ENCODE peak calls at places on chromosome 16, in five cellular contexts. Y, O, V, M and L are unnamed samples.

GRCh38 chr16:85431431-85432124 is 181.5 kb upstream of the GSE1 start:
- DNase-seq in M (no peak), Y (no peak), O (no peak), V (no peak), L (no peak)

GRCh38 chr16:9159839-9160550 is 68.6 kb downstream of the HAPSTR1 start:
- DNase-seq in V (peak; percentile 86), M (no peak), O (no peak), Y (no peak), L (peak; percentile 32)

GRCh38 chr16:13634253-13634652 is 285.7 kb upstream of the ERCC4 start:
- DNase-seq in V (no peak), Y (no peak), O (no peak), M (no peak), L (no peak)

GRCh38 chr16:29770250-29770929 is 7.7 kb upstream of the ZG16 start:
- DNase-seq in M (no peak), O (no peak), V (no peak), Y (no peak), L (no peak)

GRCh38 chr16:66408181-66409048 is 18.7 kb upstream of the BEAN1 start:
- DNase-seq in V (peak; percentile 55), M (peak; percentile 56), O (no peak), Y (no peak), L (no peak)

GRCh38 chr16:70391881-70392481 is 45.3 kb downstream of the DDX19A start:
- DNase-seq in V (no peak), M (no peak), Y (peak; percentile 31), O (no peak), L (no peak)

GRCh38 chr16:88378836-88379693 is 3.7 kb upstream of the ZNF469 start:
- DNase-seq in O (no peak), Y (no peak), M (no peak), V (no peak), L (no peak)

GRCh38 chr16:29899516-29900101 is at the start of gene SEZ6L2:
- DNase-seq in V (peak; percentile 99), M (no peak), O (no peak), Y (peak; percentile 81), L (no peak)

GRCh38 chr16:67936876-67937605 is 391 bp upstream of the PSMB10 start:
- DNase-seq in M (peak; percentile 90), Y (no peak), O (peak; percentile 57), V (peak; percentile 57), L (peak; percentile 85)

GRCh38 chr16:8370374-8371015 is 219.8 kb downstream of the TMEM114 start:
- DNase-seq in V (peak; percentile 62), M (no peak), Y (no peak), O (no peak), L (no peak)

GRCh38 chr16:17483266-17483864 is 12.6 kb upstream of the XYLT1 start:
- DNase-seq in V (no peak), O (no peak), Y (no peak), M (no peak), L (no peak)

GRCh38 chr16:55539049-55539448 is 27.4 kb upstream of the CAPNS2 start:
- DNase-seq in V (no peak), O (no peak), M (no peak), Y (no peak), L (no peak)

GRCh38 chr16:13883881-13884280 is 36.1 kb upstream of the ERCC4 start:
- DNase-seq in O (no peak), M (no peak), V (no peak), Y (no peak), L (no peak)

GRCh38 chr16:84941916-84942315 is 69.4 kb downstream of the ZDHHC7 start:
- DNase-seq in O (no peak), Y (no peak), V (peak; percentile 45), M (no peak), L (no peak)

DNA sequence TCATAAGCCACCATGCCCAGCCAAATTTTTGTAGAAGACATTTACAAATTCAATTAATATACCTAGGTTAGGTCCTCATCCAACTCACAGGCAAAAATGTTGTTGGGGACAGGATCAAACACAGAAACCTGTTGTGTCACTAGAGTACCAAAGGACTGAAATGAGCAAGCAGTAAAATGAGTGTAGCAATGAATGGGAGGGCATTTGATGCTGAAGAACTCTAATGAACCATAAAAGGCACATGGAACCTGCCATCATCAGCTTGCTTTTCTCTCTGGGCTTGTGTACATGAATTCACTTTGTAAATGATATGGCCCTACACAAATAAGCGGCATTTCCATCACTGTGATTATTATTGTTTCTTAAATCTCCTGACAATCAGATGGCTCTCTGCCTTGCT is 17.8 kb downstream of the USP31 start:
- DNase-seq in V (no peak), M (no peak), O (no peak), Y (no peak), L (no peak)
- H3K4me3 ChIP-seq in V (no peak overlapping the region), M (no peak overlapping the region), O (no peak overlapping the region), Y (no peak overlapping the region), L (no peak overlapping the region)

GRCh38 chr16:18782697-18783429 is 7.3 kb downstream of the RPS15A start:
- DNase-seq in Y (no peak), O (no peak), V (no peak), M (peak; percentile 49), L (no peak)
- H3K4me3 ChIP-seq in Y (no peak overlapping the region), O (no peak overlapping the region), V (no peak overlapping the region), M (no peak overlapping the region), L (peak overlapping the region; percentile 2)

GRCh38 chr16:30904114-30904780 is 7.8 kb downstream of the CTF1 start:
- DNase-seq in O (no peak), Y (no peak), M (no peak), V (no peak), L (no peak)
- H3K4me3 ChIP-seq in O (no peak overlapping the region), Y (no peak overlapping the region), M (no peak overlapping the region), V (no peak overlapping the region), L (no peak overlapping the region)

DNA sequence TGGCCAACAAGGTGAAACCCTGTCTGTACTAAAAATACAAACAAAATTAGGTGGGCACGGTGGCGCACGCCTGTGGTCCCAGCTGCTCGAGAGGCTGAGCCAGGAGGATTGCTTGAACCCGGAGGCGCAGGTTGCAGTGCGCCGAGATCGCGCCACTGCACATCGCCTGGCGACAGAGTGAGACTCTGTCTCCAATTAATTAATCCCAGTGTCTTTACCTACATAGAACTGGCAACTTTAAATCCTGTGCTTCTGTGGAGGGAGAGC is 1.5 kb upstream of the ELOB start:
- DNase-seq in M (no peak), V (no peak), O (no peak), Y (no peak), L (no peak)
- H3K4me3 ChIP-seq in M (peak overlapping the region; percentile 76), V (no peak overlapping the region), O (peak overlapping the region; percentile 94), Y (no peak overlapping the region), L (no peak overlapping the region)